ENCODE peak calls at places on chromosomes 12 and 14, in eight cellular contexts. K is cerebellar cortex, A is left cardiac atrium, F is ureter, Q is AG04450, Y is NCI-H2081, U is NCI-H345, C is T follicular helper cell. H is an unnamed sample.

GRCh38 chr14:93269341-93270068 is 62.4 kb downstream of the UBR7 start:
- DNase-seq in U (no peak), A (no peak), F (no peak), Y (no peak), K (peak), C (no peak), Q (peak), H (no peak)

GRCh38 chr12:58503731-58504520 is 416.4 kb downstream of the LRIG3 start:
- DNase-seq in F (no peak), Q (no peak), K (no peak), U (no peak), Y (peak), A (no peak), C (no peak), H (no peak)

GRCh38 chr14:89493877-89494634 is 77.0 kb upstream of the FOXN3 start:
- DNase-seq in C (no peak), F (no peak), U (no peak), Q (no peak), Y (no peak), K (peak), A (no peak), H (peak)

GRCh38 chr14:55581011-55581806 is 1.2 kb downstream of the KTN1 start:
- DNase-seq in U (peak), F (peak), C (peak), Y (peak), Q (no peak), K (peak), A (peak), H (peak)

GRCh38 chr14:55533960-55534359 is 46.0 kb upstream of the KTN1 start:
- DNase-seq in Q (no peak), Y (no peak), U (no peak), F (peak), C (no peak), A (no peak), K (no peak), H (no peak)

GRCh38 chr12:94134226-94134795 is 14.1 kb upstream of the PLXNC1 start:
- DNase-seq in F (no peak), Y (peak), A (no peak), U (peak), C (peak), Q (peak), K (peak), H (peak)

GRCh38 chr12:89356069-89356665 is 3.9 kb upstream of the DUSP6 start:
- DNase-seq in U (no peak), Y (no peak), K (no peak), A (no peak), C (no peak), F (no peak), Q (no peak), H (no peak)

GRCh38 chr14:86257973-86258372 is 728.0 kb downstream of the FLRT2 start:
- DNase-seq in F (no peak), Q (no peak), C (no peak), U (no peak), A (no peak), Y (no peak), K (no peak), H (no peak)

GRCh38 chr12:51320695-51321320 is 3.2 kb downstream of the BIN2 start:
- DNase-seq in F (no peak), U (peak), Y (no peak), Q (no peak), C (no peak), K (no peak), A (no peak), H (no peak)

GRCh38 chr12:15243102-15243501 is 21.9 kb upstream of the RERG start:
- DNase-seq in Y (no peak), K (no peak), C (no peak), Q (no peak), U (no peak), A (no peak), F (no peak), H (no peak)

GRCh38 chr12:75364918-75365317 is 26.0 kb upstream of the GLIPR1L2 start:
- DNase-seq in Q (no peak), K (no peak), F (no peak), U (no peak), C (no peak), Y (no peak), A (no peak), H (no peak)

GRCh38 chr14:89277229-89277628 is 139.8 kb downstream of the FOXN3 start:
- DNase-seq in U (peak), Q (no peak), K (no peak), F (no peak), A (no peak), Y (no peak), C (no peak), H (peak)

GRCh38 chr14:97198813-97199212 is 401.6 kb downstream of the VRK1 start:
- DNase-seq in A (no peak), Q (no peak), K (no peak), Y (no peak), C (no peak), U (no peak), F (no peak), H (no peak)

GRCh38 chr12:127038152-127038551 is 1228.8 kb upstream of the TMEM132C start:
- DNase-seq in C (no peak), A (no peak), U (no peak), Q (no peak), Y (no peak), K (no peak), F (no peak), H (no peak)

GRCh38 chr14:22478670-22479069 is 110.4 kb downstream of the DAD1 start:
- DNase-seq in U (peak), Y (no peak), C (no peak), Q (no peak), K (peak), A (no peak), F (no peak), H (no peak)

GRCh38 chr14:98913967-98914620 is 357.9 kb downstream of the BCL11B start:
- DNase-seq in Y (no peak), U (no peak), F (no peak), A (no peak), Q (no peak), C (no peak), K (no peak), H (no peak)

GRCh38 chr12:69389836-69390235 is 30.3 kb downstream of the YEATS4 start:
- DNase-seq in C (no peak), K (no peak), U (no peak), Q (peak), A (no peak), Y (no peak), F (no peak), H (no peak)

GRCh38 chr12:31214626-31215520 is 111.1 kb downstream of the SINHCAF start:
- DNase-seq in U (no peak), C (no peak), A (no peak), Y (no peak), Q (no peak), F (no peak), K (no peak), H (no peak)

GRCh38 chr12:131194166-131194565 is 240.5 kb downstream of the ADGRD1 start:
- DNase-seq in A (no peak), Q (no peak), U (no peak), K (no peak), Y (no peak), F (no peak), C (no peak), H (no peak)

GRCh38 chr14:93789366-93790130 is 1.3 kb upstream of the PRIMA1 start:
- DNase-seq in F (no peak), U (no peak), C (no peak), K (peak), Q (no peak), A (no peak), Y (no peak), H (peak)

GRCh38 chr12:12469386-12469785 is 93.3 kb downstream of the DUSP16 start:
- DNase-seq in K (no peak), F (no peak), Y (no peak), U (no peak), Q (no peak), C (no peak), A (no peak), H (no peak)

GRCh38 chr12:31369712-31370521 is 44.0 kb upstream of the SINHCAF start:
- DNase-seq in A (peak), U (peak), Y (peak), F (no peak), C (no peak), K (peak), Q (no peak), H (peak)

GRCh38 chr14:22623047-22623446 is 21.1 kb downstream of the OR6J1 start:
- DNase-seq in A (no peak), F (no peak), Q (no peak), K (no peak), C (no peak), U (no peak), Y (no peak), H (no peak)

GRCh38 chr12:107774349-107775029 is at the start of gene ASCL4:
- DNase-seq in Y (no peak), K (no peak), F (no peak), U (no peak), C (no peak), Q (no peak), A (no peak), H (peak)

GRCh38 chr12:102474438-102475064 is 5.8 kb downstream of the IGF1 start:
- DNase-seq in C (no peak), K (no peak), F (no peak), U (peak), A (no peak), Y (no peak), Q (no peak), H (peak)

GRCh38 chr12:54882074-54882473 is 27.8 kb downstream of the MUCL1 start:
- DNase-seq in Q (no peak), A (no peak), K (no peak), Y (no peak), F (no peak), U (no peak), C (no peak), H (no peak)

GRCh38 chr12:24496755-24497154 is 452.1 kb downstream of the BCAT1 start:
- DNase-seq in Q (peak), U (no peak), Y (no peak), C (no peak), F (no peak), A (no peak), K (no peak), H (no peak)

GRCh38 chr12:220946-221550 is 7.1 kb upstream of the SLC6A12 start:
- DNase-seq in C (no peak), Q (no peak), U (no peak), A (no peak), K (no peak), Y (no peak), F (no peak), H (no peak)

GRCh38 chr14:85688024-85688423 is 158.1 kb downstream of the FLRT2 start:
- DNase-seq in F (no peak), Y (peak), Q (no peak), C (no peak), K (no peak), U (no peak), A (no peak), H (no peak)

GRCh38 chr14:48275301-48275700 is 599.9 kb upstream of the MDGA2 start:
- DNase-seq in C (no peak), Q (no peak), Y (no peak), A (no peak), K (peak), F (no peak), U (no peak), H (no peak)

GRCh38 chr14:90228478-90228877 is 27.9 kb upstream of the PSMC1 start:
- DNase-seq in Y (no peak), U (no peak), C (no peak), F (no peak), K (no peak), A (no peak), Q (no peak), H (no peak)

GRCh38 chr14:104591506-104592291 is 12.1 kb downstream of the C14orf180 start:
- DNase-seq in F (no peak), C (no peak), U (no peak), A (no peak), Q (no peak), Y (no peak), K (no peak), H (no peak)

GRCh38 chr12:69779928-69780327 is 41.3 kb downstream of the RAB3IP start:
- DNase-seq in C (no peak), A (no peak), Y (peak), Q (no peak), F (no peak), U (no peak), K (peak), H (no peak)

GRCh38 chr12:111745201-111745600 is 21.5 kb upstream of the ALDH2 start:
- DNase-seq in Q (no peak), A (no peak), F (no peak), K (no peak), U (no peak), Y (no peak), C (no peak), H (no peak)

GRCh38 chr12:27524839-27525238 is 833 bp downstream of the PPFIBP1 start:
- DNase-seq in U (no peak), C (no peak), A (no peak), Y (no peak), F (no peak), Q (no peak), K (peak), H (no peak)

H was measured in DMS79 treated with DMSO at 0.1 percent for 48 hours.